ENCODE peak calls at places on chromosomes 2 and 18, in ten cellular contexts. Y, F, C, E, B, A, T, H, D and V are unnamed samples.

GRCh38 chr18:62388855-62389760 is 64.0 kb downstream of the TNFRSF11A start:
- DNase-seq in C (no peak), A (no peak), F (no peak), B (no peak), D (no peak), E (no peak), T (no peak), Y (no peak), H (no peak), V (peak)

GRCh38 chr2:48232351-48232750 is 297.6 kb upstream of the STON1 start:
- DNase-seq in Y (no peak), D (no peak), C (no peak), T (no peak), E (no peak), B (no peak), A (no peak), F (no peak), H (no peak), V (no peak)

GRCh38 chr2:229084467-229084866 is 186.6 kb downstream of the PID1 start:
- DNase-seq in E (no peak), D (no peak), C (no peak), B (no peak), T (no peak), F (no peak), H (no peak), A (no peak), Y (no peak), V (no peak)

GRCh38 chr18:45954070-45954712 is 12.9 kb downstream of the EPG5 start:
- DNase-seq in E (peak), H (no peak), A (no peak), F (no peak), B (peak), T (no peak), C (no peak), D (no peak), Y (no peak), V (peak)

GRCh38 chr2:173555833-173556232 is 201.2 kb downstream of the CDCA7 start:
- DNase-seq in H (no peak), T (no peak), A (no peak), B (peak), D (no peak), C (no peak), E (no peak), F (no peak), Y (peak), V (peak)

GRCh38 chr2:166373951-166374350 is 1.8 kb downstream of the SCN9A start:
- DNase-seq in H (no peak), B (peak), D (no peak), E (peak), A (no peak), C (no peak), T (no peak), F (no peak), Y (peak), V (peak)

GRCh38 chr2:226475650-226476049 is 324.0 kb downstream of the IRS1 start:
- DNase-seq in T (no peak), D (no peak), A (no peak), F (no peak), B (peak), Y (no peak), H (no peak), E (peak), C (no peak), V (peak)

GRCh38 chr18:484749-485464 is 15.6 kb downstream of the COLEC12 start:
- DNase-seq in T (no peak), A (no peak), Y (no peak), B (no peak), F (no peak), D (no peak), H (no peak), C (no peak), E (no peak), V (no peak)

GRCh38 chr18:59885579-59886163 is 14.1 kb upstream of the PMAIP1 start:
- DNase-seq in F (no peak), D (peak), T (no peak), Y (peak), B (peak), A (no peak), E (no peak), C (no peak), H (no peak), V (peak)

GRCh38 chr2:23653326-23653725 is 268.3 kb downstream of the KLHL29 start:
- DNase-seq in Y (no peak), C (no peak), T (no peak), B (no peak), A (no peak), E (no peak), H (no peak), D (no peak), F (no peak), V (no peak)

GRCh38 chr2:239507576-239508258 is 106.9 kb upstream of the HDAC4 start:
- DNase-seq in B (no peak), Y (no peak), E (no peak), F (no peak), A (no peak), D (no peak), C (no peak), T (no peak), H (no peak), V (no peak)

GRCh38 chr2:213065583-213066444 is 85.6 kb downstream of the IKZF2 start:
- DNase-seq in H (no peak), B (peak), E (no peak), F (no peak), D (no peak), Y (no peak), T (no peak), C (no peak), A (no peak), V (peak)

GRCh38 chr18:55900380-55900779 is 312.4 kb upstream of the TCF4 start:
- DNase-seq in Y (no peak), H (no peak), D (no peak), A (no peak), C (no peak), B (no peak), T (no peak), F (no peak), E (no peak), V (no peak)

GRCh38 chr2:8154936-8155335 is 526.9 kb upstream of the ID2 start:
- DNase-seq in H (no peak), F (no peak), A (no peak), T (no peak), C (no peak), D (no peak), Y (no peak), B (no peak), E (no peak), V (no peak)

GRCh38 chr2:159285929-159286708 is at the start of gene WDSUB1:
- DNase-seq in T (no peak), F (peak), E (peak), A (peak), H (peak), C (peak), D (no peak), Y (peak), B (peak), V (peak)

GRCh38 chr2:224971214-224971613 is 71.1 kb downstream of the DOCK10 start:
- DNase-seq in B (no peak), F (no peak), H (no peak), C (no peak), D (no peak), T (no peak), Y (no peak), E (no peak), A (no peak), V (no peak)

GRCh38 chr2:65658253-65658652 is 225.9 kb upstream of the SPRED2 start:
- DNase-seq in T (no peak), A (no peak), H (no peak), Y (no peak), C (no peak), F (no peak), D (no peak), E (no peak), B (no peak), V (no peak)

GRCh38 chr2:127085260-127085666 is 21.7 kb downstream of the BIN1 start:
- DNase-seq in H (peak), Y (no peak), A (no peak), C (no peak), E (no peak), D (peak), T (no peak), F (no peak), B (no peak), V (peak)

GRCh38 chr2:43368483-43369385 is 142.3 kb upstream of the ZFP36L2 start:
- DNase-seq in H (no peak), T (no peak), E (no peak), B (peak), F (no peak), Y (no peak), D (no peak), A (no peak), C (no peak), V (no peak)

GRCh38 chr2:241140445-241140840 is 8.8 kb downstream of the PASK start:
- DNase-seq in E (no peak), F (no peak), A (no peak), H (no peak), C (no peak), Y (no peak), T (no peak), B (no peak), D (no peak), V (no peak)